ENCODE peak calls at places on chromosomes 12 and 14, in six cellular contexts. S is HFF-Myc; Y is iPS DF 19.7; O is T47D; I is IMR-90; D is naive thymus-derived CD8-positive, alpha-beta T cell. Q is an unnamed sample.

GRCh38 chr12:75908961-75909699 is 122.4 kb downstream of the PHLDA1 start:
- DNase-seq in S (peak), Y (no peak), O (peak), I (peak), D (no peak), Q (no peak)

GRCh38 chr12:1474059-1474537 is 120.3 kb downstream of the FBXL14 start:
- DNase-seq in S (peak), Y (no peak), O (no peak), I (peak), D (no peak), Q (peak)

GRCh38 chr12:48903363-48903981 is 21.8 kb downstream of the FKBP11 start:
- DNase-seq in S (no peak), Y (no peak), O (no peak), I (peak), D (no peak), Q (no peak)

GRCh38 chr14:46250113-46250703 is 401.4 kb downstream of the RPL10L start:
- DNase-seq in S (peak), Y (no peak), O (peak), I (no peak), D (no peak), Q (peak)

GRCh38 chr12:11500222-11500860 is 105.0 kb upstream of the PRB2 start:
- DNase-seq in S (peak), Y (no peak), O (peak), I (peak), D (peak), Q (peak)

GRCh38 chr14:74018029-74018703 is 922 bp downstream of the ENTPD5 start:
- DNase-seq in S (no peak), Y (no peak), O (peak), I (peak), D (no peak), Q (peak)

GRCh38 chr14:98018626-98019025 is 1221.4 kb downstream of the VRK1 start:
- DNase-seq in S (no peak), Y (no peak), O (no peak), I (no peak), D (peak), Q (no peak)

GRCh38 chr12:103503546-103504480 is 8.0 kb upstream of the C12orf42 start:
- DNase-seq in S (no peak), Y (no peak), O (no peak), I (no peak), D (peak), Q (peak)

GRCh38 chr12:27865421-27865820 is 85.4 kb upstream of the MANSC4 start:
- DNase-seq in S (no peak), Y (no peak), O (no peak), I (peak), D (no peak), Q (peak)

GRCh38 chr14:92524603-92525185 is 11.1 kb downstream of the RIN3 start:
- DNase-seq in S (no peak), Y (no peak), O (no peak), I (no peak), D (no peak), Q (no peak)

GRCh38 chr12:724194-724855 is 28.1 kb upstream of the WNK1 start:
- DNase-seq in S (no peak), Y (peak), O (no peak), I (no peak), D (no peak), Q (peak)

GRCh38 chr12:76674669-76675315 is 89.1 kb upstream of the ZDHHC17 start:
- DNase-seq in S (no peak), Y (no peak), O (no peak), I (no peak), D (no peak), Q (no peak)

GRCh38 chr14:22472935-22473854 is 115.8 kb downstream of the DAD1 start:
- DNase-seq in S (no peak), Y (peak), O (no peak), I (peak), D (no peak), Q (peak)

GRCh38 chr14:71166434-71166833 is 259.2 kb downstream of the PCNX1 start:
- DNase-seq in S (peak), Y (peak), O (peak), I (peak), D (no peak), Q (peak)

GRCh38 chr12:92242917-92243316 is 97.3 kb upstream of the BTG1 start:
- DNase-seq in S (no peak), Y (no peak), O (no peak), I (peak), D (no peak), Q (no peak)

Q was measured in ELR.